ENCODE peak calls at places on chromosomes 11 and 22, in four cellular contexts. X is amniotic epithelial cell, N is OCI-LY7, L is sciatic nerve. K is an unnamed sample.

GRCh38 chr11:57453543-57454177 is 6.7 kb upstream of the RTN4RL2 start:
- DNase-seq in X (no peak), N (no peak), L (no peak), K (no peak)

GRCh38 chr11:69708731-69709401 is 5.0 kb upstream of the FGF19 start:
- DNase-seq in X (no peak), N (no peak), L (no peak), K (no peak)

GRCh38 chr22:49514656-49515055 is 313.0 kb downstream of the BRD1 start:
- DNase-seq in X (no peak), N (no peak), L (peak; percentile 23), K (no peak)

GRCh38 chr11:130214861-130215530 is 55.4 kb downstream of the ST14 start:
- DNase-seq in X (no peak), N (no peak), L (peak; percentile 21), K (no peak)

GRCh38 chr11:61888043-61888442 is 3.3 kb downstream of the FADS3 start:
- DNase-seq in X (peak; percentile 78), N (no peak), L (peak; percentile 79), K (peak; percentile 91)

GRCh38 chr11:66686801-66687750 is 9.4 kb upstream of the RBM4B start:
- DNase-seq in X (no peak), N (no peak), L (no peak), K (no peak)

GRCh38 chr11:2899080-2899783 is 13.7 kb upstream of the CDKN1C start:
- DNase-seq in X (no peak), N (no peak), L (no peak), K (no peak)

GRCh38 chr11:12705874-12706273 is 31.7 kb downstream of the TEAD1 start:
- DNase-seq in X (peak; percentile 84), N (no peak), L (no peak), K (peak; percentile 47)

GRCh38 chr22:27534720-27535125 is 266.8 kb downstream of the MN1 start:
- DNase-seq in X (peak; percentile 95), N (no peak), L (no peak), K (peak; percentile 94)

GRCh38 chr11:130581631-130582030 is 133.2 kb downstream of the ADAMTS15 start:
- DNase-seq in X (no peak), N (no peak), L (no peak), K (peak; percentile 62)

GRCh38 chr22:36375071-36375980 is 12.4 kb downstream of the MYH9 start:
- DNase-seq in X (no peak), N (no peak), L (no peak), K (no peak)

GRCh38 chr11:45106006-45106405 is 40.4 kb upstream of the PRDM11 start:
- DNase-seq in X (no peak), N (no peak), L (no peak), K (no peak)

GRCh38 chr22:23684561-23685031 is 6.2 kb upstream of the RGL4 start:
- DNase-seq in X (peak; percentile 81), N (no peak), L (no peak), K (peak; percentile 80)

GRCh38 chr11:104028476-104028875 is 8.0 kb upstream of the DDI1 start:
- DNase-seq in X (peak; percentile 89), N (no peak), L (no peak), K (peak; percentile 30)

GRCh38 chr22:44422742-44423370 is 75.2 kb downstream of the RTL6 start:
- DNase-seq in X (no peak), N (no peak), L (peak; percentile 28), K (no peak)

GRCh38 chr11:130995266-130995665 is 79.0 kb upstream of the SNX19 start:
- DNase-seq in X (no peak), N (no peak), L (no peak), K (no peak)

GRCh38 chr22:27669798-27670599 is 131.6 kb downstream of the MN1 start:
- DNase-seq in X (peak; percentile 50), N (no peak), L (no peak), K (peak; percentile 15)

GRCh38 chr11:99068832-99069231 is 48.1 kb downstream of the CNTN5 start:
- DNase-seq in X (peak; percentile 40), N (no peak), L (no peak), K (no peak)